ENCODE peak calls at places on chromosomes 5 and 9, in ten cellular contexts. One of them, this sample, is unnamed.

GRCh38 chr5:54807421-54807820 is 178.0 kb downstream of the ESM1 start:
- DNase-seq in AG08395: peak; percentile 77
- DNase-seq in EL: peak; percentile 77
- DNase-seq in stimulated activated effector memory CD8-positive, alpha-beta T cell treated with anti-CD3 and anti-CD28 coated beads, Interleukin-12 subunit alpha, Interleukin-12 subunit beta, amount 100 ng/mL, for 72 hours: no peak
- DNase-seq in SK-MEL-5: no peak
- DNase-seq in AG09319: no peak
- DNase-seq in lower lobe of right lung: no peak
- DNase-seq in GM12865: no peak
- DNase-seq in T-cell: no peak
- DNase-seq in head of caudate nucleus: no peak
- DNase-seq in this sample: no peak

GRCh38 chr5:62780888-62781287 is 202.3 kb downstream of the LRRC70 start:
- DNase-seq in GM12865: no peak
- DNase-seq in T-cell: no peak
- DNase-seq in AG09319: no peak
- DNase-seq in EL: no peak
- DNase-seq in AG08395: no peak
- DNase-seq in lower lobe of right lung: no peak
- DNase-seq in stimulated activated effector memory CD8-positive, alpha-beta T cell treated with anti-CD3 and anti-CD28 coated beads, Interleukin-12 subunit alpha, Interleukin-12 subunit beta, amount 100 ng/mL, for 72 hours: no peak
- DNase-seq in head of caudate nucleus: no peak
- DNase-seq in SK-MEL-5: peak; percentile 58
- DNase-seq in this sample: no peak

GRCh38 chr5:10111575-10111974 is 138.1 kb downstream of the ATPSCKMT start:
- DNase-seq in head of caudate nucleus: no peak
- DNase-seq in EL: peak; percentile 57
- DNase-seq in T-cell: no peak
- DNase-seq in SK-MEL-5: peak; percentile 89
- DNase-seq in lower lobe of right lung: no peak
- DNase-seq in AG08395: peak; percentile 83
- DNase-seq in AG09319: peak; percentile 44
- DNase-seq in GM12865: no peak
- DNase-seq in stimulated activated effector memory CD8-positive, alpha-beta T cell treated with anti-CD3 and anti-CD28 coated beads, Interleukin-12 subunit alpha, Interleukin-12 subunit beta, amount 100 ng/mL, for 72 hours: no peak
- DNase-seq in this sample: no peak

GRCh38 chr5:58094031-58094430 is 365.9 kb downstream of the PLK2 start:
- DNase-seq in lower lobe of right lung: no peak
- DNase-seq in T-cell: no peak
- DNase-seq in AG08395: peak; percentile 14
- DNase-seq in head of caudate nucleus: no peak
- DNase-seq in AG09319: no peak
- DNase-seq in stimulated activated effector memory CD8-positive, alpha-beta T cell treated with anti-CD3 and anti-CD28 coated beads, Interleukin-12 subunit alpha, Interleukin-12 subunit beta, amount 100 ng/mL, for 72 hours: no peak
- DNase-seq in GM12865: peak; percentile 38
- DNase-seq in SK-MEL-5: no peak
- DNase-seq in EL: peak; percentile 68
- DNase-seq in this sample: no peak

GRCh38 chr5:55218966-55219365 is 8.1 kb downstream of the MCIDAS start:
- DNase-seq in head of caudate nucleus: no peak
- DNase-seq in SK-MEL-5: no peak
- DNase-seq in T-cell: no peak
- DNase-seq in stimulated activated effector memory CD8-positive, alpha-beta T cell treated with anti-CD3 and anti-CD28 coated beads, Interleukin-12 subunit alpha, Interleukin-12 subunit beta, amount 100 ng/mL, for 72 hours: no peak
- DNase-seq in AG09319: no peak
- DNase-seq in lower lobe of right lung: peak; percentile 90
- DNase-seq in EL: no peak
- DNase-seq in GM12865: no peak
- DNase-seq in AG08395: no peak
- DNase-seq in this sample: no peak

GRCh38 chr9:132443951-132444615 is 34.1 kb downstream of the CFAP77 start:
- DNase-seq in AG08395: no peak
- DNase-seq in head of caudate nucleus: no peak
- DNase-seq in stimulated activated effector memory CD8-positive, alpha-beta T cell treated with anti-CD3 and anti-CD28 coated beads, Interleukin-12 subunit alpha, Interleukin-12 subunit beta, amount 100 ng/mL, for 72 hours: no peak
- DNase-seq in T-cell: no peak
- DNase-seq in SK-MEL-5: no peak
- DNase-seq in GM12865: no peak
- DNase-seq in lower lobe of right lung: no peak
- DNase-seq in AG09319: no peak
- DNase-seq in EL: no peak
- DNase-seq in this sample: no peak

GRCh38 chr9:136328622-136329041 is 1.3 kb downstream of the GPSM1 start:
- DNase-seq in AG09319: no peak
- DNase-seq in T-cell: no peak
- DNase-seq in SK-MEL-5: no peak
- DNase-seq in AG08395: peak; percentile 63
- DNase-seq in head of caudate nucleus: peak; percentile 45
- DNase-seq in stimulated activated effector memory CD8-positive, alpha-beta T cell treated with anti-CD3 and anti-CD28 coated beads, Interleukin-12 subunit alpha, Interleukin-12 subunit beta, amount 100 ng/mL, for 72 hours: no peak
- DNase-seq in EL: peak; percentile 40
- DNase-seq in GM12865: no peak
- DNase-seq in lower lobe of right lung: no peak
- DNase-seq in this sample: no peak

GRCh38 chr5:141841376-141841775 is 36.8 kb downstream of the PCDH1 start:
- DNase-seq in SK-MEL-5: no peak
- DNase-seq in lower lobe of right lung: peak; percentile 74
- DNase-seq in stimulated activated effector memory CD8-positive, alpha-beta T cell treated with anti-CD3 and anti-CD28 coated beads, Interleukin-12 subunit alpha, Interleukin-12 subunit beta, amount 100 ng/mL, for 72 hours: no peak
- DNase-seq in AG08395: no peak
- DNase-seq in T-cell: no peak
- DNase-seq in GM12865: no peak
- DNase-seq in EL: no peak
- DNase-seq in AG09319: no peak
- DNase-seq in head of caudate nucleus: no peak
- DNase-seq in this sample: no peak

GRCh38 chr5:16693879-16694278 is 77.1 kb upstream of the RETREG1 start:
- DNase-seq in lower lobe of right lung: no peak
- DNase-seq in AG09319: no peak
- DNase-seq in AG08395: peak; percentile 25
- DNase-seq in T-cell: no peak
- DNase-seq in stimulated activated effector memory CD8-positive, alpha-beta T cell treated with anti-CD3 and anti-CD28 coated beads, Interleukin-12 subunit alpha, Interleukin-12 subunit beta, amount 100 ng/mL, for 72 hours: no peak
- DNase-seq in EL: no peak
- DNase-seq in head of caudate nucleus: no peak
- DNase-seq in GM12865: no peak
- DNase-seq in SK-MEL-5: no peak
- DNase-seq in this sample: no peak

GRCh38 chr9:136512651-136513066 is 29.8 kb upstream of the SEC16A start:
- DNase-seq in stimulated activated effector memory CD8-positive, alpha-beta T cell treated with anti-CD3 and anti-CD28 coated beads, Interleukin-12 subunit alpha, Interleukin-12 subunit beta, amount 100 ng/mL, for 72 hours: no peak
- DNase-seq in T-cell: no peak
- DNase-seq in GM12865: no peak
- DNase-seq in EL: no peak
- DNase-seq in AG09319: no peak
- DNase-seq in lower lobe of right lung: no peak
- DNase-seq in head of caudate nucleus: no peak
- DNase-seq in SK-MEL-5: no peak
- DNase-seq in AG08395: peak; percentile 45
- DNase-seq in this sample: no peak

GRCh38 chr5:177483042-177483441 is 9.6 kb upstream of the DBN1 start:
- DNase-seq in lower lobe of right lung: no peak
- DNase-seq in EL: no peak
- DNase-seq in T-cell: no peak
- DNase-seq in AG09319: no peak
- DNase-seq in AG08395: no peak
- DNase-seq in SK-MEL-5: no peak
- DNase-seq in stimulated activated effector memory CD8-positive, alpha-beta T cell treated with anti-CD3 and anti-CD28 coated beads, Interleukin-12 subunit alpha, Interleukin-12 subunit beta, amount 100 ng/mL, for 72 hours: no peak
- DNase-seq in GM12865: no peak
- DNase-seq in head of caudate nucleus: no peak
- DNase-seq in this sample: no peak

GRCh38 chr9:127452481-127453092 is 1.3 kb downstream of the LRSAM1 start:
- DNase-seq in lower lobe of right lung: peak; percentile 57
- DNase-seq in EL: peak; percentile 26
- DNase-seq in AG08395: no peak
- DNase-seq in stimulated activated effector memory CD8-positive, alpha-beta T cell treated with anti-CD3 and anti-CD28 coated beads, Interleukin-12 subunit alpha, Interleukin-12 subunit beta, amount 100 ng/mL, for 72 hours: no peak
- DNase-seq in GM12865: no peak
- DNase-seq in SK-MEL-5: peak; percentile 62
- DNase-seq in head of caudate nucleus: no peak
- DNase-seq in AG09319: no peak
- DNase-seq in T-cell: no peak
- DNase-seq in this sample: no peak

GRCh38 chr5:85049020-85049419 is 664.3 kb upstream of the EDIL3 start:
- DNase-seq in SK-MEL-5: peak; percentile 69
- DNase-seq in GM12865: peak; percentile 1
- DNase-seq in stimulated activated effector memory CD8-positive, alpha-beta T cell treated with anti-CD3 and anti-CD28 coated beads, Interleukin-12 subunit alpha, Interleukin-12 subunit beta, amount 100 ng/mL, for 72 hours: no peak
- DNase-seq in T-cell: no peak
- DNase-seq in AG09319: no peak
- DNase-seq in lower lobe of right lung: no peak
- DNase-seq in head of caudate nucleus: no peak
- DNase-seq in EL: peak; percentile 44
- DNase-seq in AG08395: no peak
- DNase-seq in this sample: no peak

GRCh38 chr9:94916956-94917355 is 190.5 kb downstream of the AOPEP start:
- DNase-seq in EL: no peak
- DNase-seq in stimulated activated effector memory CD8-positive, alpha-beta T cell treated with anti-CD3 and anti-CD28 coated beads, Interleukin-12 subunit alpha, Interleukin-12 subunit beta, amount 100 ng/mL, for 72 hours: no peak
- DNase-seq in AG09319: no peak
- DNase-seq in T-cell: no peak
- DNase-seq in head of caudate nucleus: no peak
- DNase-seq in SK-MEL-5: no peak
- DNase-seq in GM12865: no peak
- DNase-seq in lower lobe of right lung: no peak
- DNase-seq in AG08395: no peak
- DNase-seq in this sample: no peak

GRCh38 chr9:135907006-135907434 is 326 bp downstream of the CAMSAP1 start:
- DNase-seq in lower lobe of right lung: peak; percentile 66
- DNase-seq in SK-MEL-5: peak; percentile 9
- DNase-seq in EL: peak; percentile 35
- DNase-seq in GM12865: peak; percentile 55
- DNase-seq in AG08395: peak; percentile 24
- DNase-seq in head of caudate nucleus: no peak
- DNase-seq in AG09319: no peak
- DNase-seq in stimulated activated effector memory CD8-positive, alpha-beta T cell treated with anti-CD3 and anti-CD28 coated beads, Interleukin-12 subunit alpha, Interleukin-12 subunit beta, amount 100 ng/mL, for 72 hours: no peak
- DNase-seq in T-cell: no peak
- DNase-seq in this sample: no peak

GRCh38 chr9:111744363-111744762 is 50.4 kb downstream of the SHOC1 start:
- DNase-seq in head of caudate nucleus: no peak
- DNase-seq in AG09319: no peak
- DNase-seq in lower lobe of right lung: no peak
- DNase-seq in EL: no peak
- DNase-seq in GM12865: no peak
- DNase-seq in stimulated activated effector memory CD8-positive, alpha-beta T cell treated with anti-CD3 and anti-CD28 coated beads, Interleukin-12 subunit alpha, Interleukin-12 subunit beta, amount 100 ng/mL, for 72 hours: no peak
- DNase-seq in AG08395: no peak
- DNase-seq in T-cell: no peak
- DNase-seq in SK-MEL-5: no peak
- DNase-seq in this sample: no peak

GRCh38 chr5:40877371-40877988 is 31.8 kb upstream of the C7 start:
- DNase-seq in AG09319: no peak
- DNase-seq in SK-MEL-5: no peak
- DNase-seq in EL: no peak
- DNase-seq in AG08395: no peak
- DNase-seq in head of caudate nucleus: no peak
- DNase-seq in T-cell: no peak
- DNase-seq in lower lobe of right lung: no peak
- DNase-seq in GM12865: no peak
- DNase-seq in stimulated activated effector memory CD8-positive, alpha-beta T cell treated with anti-CD3 and anti-CD28 coated beads, Interleukin-12 subunit alpha, Interleukin-12 subunit beta, amount 100 ng/mL, for 72 hours: no peak
- DNase-seq in this sample: no peak

GRCh38 chr9:78044886-78045285 is 13.3 kb upstream of the GNAQ start:
- DNase-seq in EL: no peak
- DNase-seq in head of caudate nucleus: no peak
- DNase-seq in GM12865: no peak
- DNase-seq in AG08395: no peak
- DNase-seq in stimulated activated effector memory CD8-positive, alpha-beta T cell treated with anti-CD3 and anti-CD28 coated beads, Interleukin-12 subunit alpha, Interleukin-12 subunit beta, amount 100 ng/mL, for 72 hours: no peak
- DNase-seq in AG09319: no peak
- DNase-seq in lower lobe of right lung: no peak
- DNase-seq in SK-MEL-5: no peak
- DNase-seq in T-cell: no peak
- DNase-seq in this sample: no peak

GRCh38 chr5:19001054-19001453 is 986.9 kb downstream of the CDH18 start:
- DNase-seq in AG09319: no peak
- DNase-seq in EL: no peak
- DNase-seq in stimulated activated effector memory CD8-positive, alpha-beta T cell treated with anti-CD3 and anti-CD28 coated beads, Interleukin-12 subunit alpha, Interleukin-12 subunit beta, amount 100 ng/mL, for 72 hours: no peak
- DNase-seq in SK-MEL-5: no peak
- DNase-seq in head of caudate nucleus: no peak
- DNase-seq in lower lobe of right lung: no peak
- DNase-seq in T-cell: no peak
- DNase-seq in AG08395: no peak
- DNase-seq in GM12865: no peak
- DNase-seq in this sample: no peak

GRCh38 chr5:105931782-105932489 is 1738.8 kb downstream of the EFNA5 start:
- DNase-seq in EL: no peak
- DNase-seq in stimulated activated effector memory CD8-positive, alpha-beta T cell treated with anti-CD3 and anti-CD28 coated beads, Interleukin-12 subunit alpha, Interleukin-12 subunit beta, amount 100 ng/mL, for 72 hours: no peak
- DNase-seq in AG08395: peak; percentile 12
- DNase-seq in T-cell: no peak
- DNase-seq in head of caudate nucleus: no peak
- DNase-seq in AG09319: no peak
- DNase-seq in lower lobe of right lung: no peak
- DNase-seq in GM12865: no peak
- DNase-seq in SK-MEL-5: no peak
- DNase-seq in this sample: no peak

GRCh38 chr9:137444106-137444790 is 3.1 kb upstream of the ENTPD8 start:
- DNase-seq in T-cell: no peak
- DNase-seq in EL: no peak
- DNase-seq in AG09319: no peak
- DNase-seq in SK-MEL-5: no peak
- DNase-seq in lower lobe of right lung: peak; percentile 30
- DNase-seq in stimulated activated effector memory CD8-positive, alpha-beta T cell treated with anti-CD3 and anti-CD28 coated beads, Interleukin-12 subunit alpha, Interleukin-12 subunit beta, amount 100 ng/mL, for 72 hours: no peak
- DNase-seq in GM12865: no peak
- DNase-seq in head of caudate nucleus: no peak
- DNase-seq in AG08395: no peak
- DNase-seq in this sample: no peak

GRCh38 chr5:28397502-28397941 is 1359.1 kb upstream of the CDH9 start:
- DNase-seq in AG09319: no peak
- DNase-seq in GM12865: no peak
- DNase-seq in SK-MEL-5: no peak
- DNase-seq in AG08395: no peak
- DNase-seq in T-cell: no peak
- DNase-seq in EL: no peak
- DNase-seq in stimulated activated effector memory CD8-positive, alpha-beta T cell treated with anti-CD3 and anti-CD28 coated beads, Interleukin-12 subunit alpha, Interleukin-12 subunit beta, amount 100 ng/mL, for 72 hours: no peak
- DNase-seq in head of caudate nucleus: no peak
- DNase-seq in lower lobe of right lung: no peak
- DNase-seq in this sample: no peak

GRCh38 chr5:76964018-76964417 is 11.2 kb downstream of the CRHBP start:
- DNase-seq in AG09319: no peak
- DNase-seq in EL: no peak
- DNase-seq in lower lobe of right lung: no peak
- DNase-seq in AG08395: no peak
- DNase-seq in SK-MEL-5: no peak
- DNase-seq in head of caudate nucleus: no peak
- DNase-seq in T-cell: no peak
- DNase-seq in stimulated activated effector memory CD8-positive, alpha-beta T cell treated with anti-CD3 and anti-CD28 coated beads, Interleukin-12 subunit alpha, Interleukin-12 subunit beta, amount 100 ng/mL, for 72 hours: no peak
- DNase-seq in GM12865: no peak
- DNase-seq in this sample: no peak

GRCh38 chr5:55608595-55608994 is 73.8 kb upstream of the PLPP1 start:
- DNase-seq in EL: no peak
- DNase-seq in stimulated activated effector memory CD8-positive, alpha-beta T cell treated with anti-CD3 and anti-CD28 coated beads, Interleukin-12 subunit alpha, Interleukin-12 subunit beta, amount 100 ng/mL, for 72 hours: no peak
- DNase-seq in GM12865: no peak
- DNase-seq in T-cell: no peak
- DNase-seq in head of caudate nucleus: no peak
- DNase-seq in SK-MEL-5: no peak
- DNase-seq in AG09319: no peak
- DNase-seq in lower lobe of right lung: no peak
- DNase-seq in AG08395: no peak
- DNase-seq in this sample: no peak

GRCh38 chr5:164869325-164869724 is 1363.9 kb downstream of the MAT2B start:
- DNase-seq in EL: no peak
- DNase-seq in head of caudate nucleus: no peak
- DNase-seq in AG08395: no peak
- DNase-seq in T-cell: no peak
- DNase-seq in AG09319: no peak
- DNase-seq in GM12865: peak; percentile 9
- DNase-seq in SK-MEL-5: no peak
- DNase-seq in stimulated activated effector memory CD8-positive, alpha-beta T cell treated with anti-CD3 and anti-CD28 coated beads, Interleukin-12 subunit alpha, Interleukin-12 subunit beta, amount 100 ng/mL, for 72 hours: no peak
- DNase-seq in lower lobe of right lung: no peak
- DNase-seq in this sample: no peak

GRCh38 chr9:12681620-12682019 is 11.6 kb upstream of the TYRP1 start:
- DNase-seq in T-cell: no peak
- DNase-seq in SK-MEL-5: no peak
- DNase-seq in stimulated activated effector memory CD8-positive, alpha-beta T cell treated with anti-CD3 and anti-CD28 coated beads, Interleukin-12 subunit alpha, Interleukin-12 subunit beta, amount 100 ng/mL, for 72 hours: no peak
- DNase-seq in AG08395: no peak
- DNase-seq in lower lobe of right lung: no peak
- DNase-seq in head of caudate nucleus: no peak
- DNase-seq in GM12865: no peak
- DNase-seq in EL: peak; percentile 63
- DNase-seq in AG09319: peak; percentile 14
- DNase-seq in this sample: no peak

GRCh38 chr5:1104327-1105006 is 7.4 kb downstream of the SLC12A7 start:
- DNase-seq in head of caudate nucleus: no peak
- DNase-seq in SK-MEL-5: no peak
- DNase-seq in GM12865: no peak
- DNase-seq in EL: no peak
- DNase-seq in lower lobe of right lung: no peak
- DNase-seq in stimulated activated effector memory CD8-positive, alpha-beta T cell treated with anti-CD3 and anti-CD28 coated beads, Interleukin-12 subunit alpha, Interleukin-12 subunit beta, amount 100 ng/mL, for 72 hours: no peak
- DNase-seq in AG09319: no peak
- DNase-seq in T-cell: peak; percentile 46
- DNase-seq in AG08395: no peak
- DNase-seq in this sample: no peak

GRCh38 chr5:122129332-122129731 is at the start of gene ZNF474:
- DNase-seq in T-cell: no peak
- DNase-seq in AG08395: peak; percentile 89
- DNase-seq in EL: peak; percentile 94
- DNase-seq in AG09319: peak; percentile 94
- DNase-seq in stimulated activated effector memory CD8-positive, alpha-beta T cell treated with anti-CD3 and anti-CD28 coated beads, Interleukin-12 subunit alpha, Interleukin-12 subunit beta, amount 100 ng/mL, for 72 hours: no peak
- DNase-seq in GM12865: no peak
- DNase-seq in head of caudate nucleus: no peak
- DNase-seq in SK-MEL-5: peak; percentile 46
- DNase-seq in lower lobe of right lung: no peak
- DNase-seq in this sample: no peak